ENCODE peak calls at places on chromosomes 16 and 17, in nine cellular contexts. One of them, this sample, is unnamed.

GRCh38 chr16:60818471-60818870 is 1217.8 kb downstream of the CDH8 start:
- DNase-seq in endodermal cell: no peak
- DNase-seq in stomach: no peak
- DNase-seq in cardiac muscle cell: no peak
- DNase-seq in mesendoderm: no peak
- DNase-seq in PC-3: no peak
- DNase-seq in tibial artery: no peak
- DNase-seq in CD8-positive, alpha-beta memory T cell: no peak
- DNase-seq in left ventricle myocardium inferior: no peak
- DNase-seq in this sample: no peak

GRCh38 chr16:85943702-85944101 is 44.7 kb downstream of the IRF8 start:
- DNase-seq in left ventricle myocardium inferior: no peak
- DNase-seq in tibial artery: no peak
- DNase-seq in stomach: no peak
- DNase-seq in CD8-positive, alpha-beta memory T cell: no peak
- DNase-seq in mesendoderm: no peak
- DNase-seq in cardiac muscle cell: no peak
- DNase-seq in PC-3: no peak
- DNase-seq in endodermal cell: no peak
- DNase-seq in this sample: no peak

GRCh38 chr16:11637320-11637719 is 30.9 kb upstream of the SNN start:
- DNase-seq in cardiac muscle cell: no peak
- DNase-seq in PC-3: no peak
- DNase-seq in left ventricle myocardium inferior: no peak
- DNase-seq in endodermal cell: no peak
- DNase-seq in stomach: no peak
- DNase-seq in tibial artery: no peak
- DNase-seq in CD8-positive, alpha-beta memory T cell: no peak
- DNase-seq in mesendoderm: peak; percentile 29
- DNase-seq in this sample: no peak

GRCh38 chr17:9669551-9670008 is 24.3 kb downstream of the USP43 start:
- DNase-seq in endodermal cell: peak; percentile 81
- DNase-seq in cardiac muscle cell: no peak
- DNase-seq in CD8-positive, alpha-beta memory T cell: no peak
- DNase-seq in mesendoderm: peak; percentile 85
- DNase-seq in tibial artery: no peak
- DNase-seq in PC-3: peak; percentile 22
- DNase-seq in stomach: peak; percentile 29
- DNase-seq in left ventricle myocardium inferior: no peak
- DNase-seq in this sample: no peak

GRCh38 chr16:66290431-66290830 is 76.1 kb upstream of the CDH5 start:
- DNase-seq in endodermal cell: peak; percentile 30
- DNase-seq in tibial artery: no peak
- DNase-seq in cardiac muscle cell: no peak
- DNase-seq in PC-3: no peak
- DNase-seq in mesendoderm: no peak
- DNase-seq in left ventricle myocardium inferior: no peak
- DNase-seq in CD8-positive, alpha-beta memory T cell: no peak
- DNase-seq in stomach: no peak
- DNase-seq in this sample: no peak

GRCh38 chr16:3401719-3402397 is 843 bp downstream of the ZNF174 start:
- DNase-seq in tibial artery: no peak
- DNase-seq in PC-3: peak; percentile 7
- DNase-seq in left ventricle myocardium inferior: no peak
- DNase-seq in endodermal cell: peak; percentile 61
- DNase-seq in cardiac muscle cell: peak; percentile 37
- DNase-seq in mesendoderm: peak; percentile 40
- DNase-seq in stomach: no peak
- DNase-seq in CD8-positive, alpha-beta memory T cell: no peak
- DNase-seq in this sample: no peak

GRCh38 chr16:70709961-70710360 is 24.1 kb upstream of the MTSS2 start:
- DNase-seq in CD8-positive, alpha-beta memory T cell: no peak
- DNase-seq in tibial artery: no peak
- DNase-seq in mesendoderm: no peak
- DNase-seq in PC-3: no peak
- DNase-seq in left ventricle myocardium inferior: no peak
- DNase-seq in endodermal cell: no peak
- DNase-seq in cardiac muscle cell: no peak
- DNase-seq in stomach: no peak
- DNase-seq in this sample: no peak

GRCh38 chr16:75789237-75789636 is 62.9 kb upstream of the CPHXL start:
- DNase-seq in endodermal cell: no peak
- DNase-seq in PC-3: peak; percentile 67
- DNase-seq in stomach: no peak
- DNase-seq in tibial artery: no peak
- DNase-seq in CD8-positive, alpha-beta memory T cell: no peak
- DNase-seq in mesendoderm: peak; percentile 55
- DNase-seq in left ventricle myocardium inferior: no peak
- DNase-seq in cardiac muscle cell: peak; percentile 65
- DNase-seq in this sample: peak; percentile 59

GRCh38 chr16:72291531-72291981 is 119.6 kb upstream of the PMFBP1 start:
- DNase-seq in PC-3: peak; percentile 77
- DNase-seq in CD8-positive, alpha-beta memory T cell: no peak
- DNase-seq in left ventricle myocardium inferior: no peak
- DNase-seq in tibial artery: no peak
- DNase-seq in endodermal cell: no peak
- DNase-seq in stomach: no peak
- DNase-seq in mesendoderm: no peak
- DNase-seq in cardiac muscle cell: no peak
- DNase-seq in this sample: peak; percentile 32

GRCh38 chr17:39196191-39196819 is 1.2 kb downstream of the CACNB1 start:
- DNase-seq in PC-3: no peak
- DNase-seq in tibial artery: no peak
- DNase-seq in mesendoderm: no peak
- DNase-seq in left ventricle myocardium inferior: no peak
- DNase-seq in cardiac muscle cell: no peak
- DNase-seq in CD8-positive, alpha-beta memory T cell: no peak
- DNase-seq in endodermal cell: no peak
- DNase-seq in stomach: no peak
- DNase-seq in this sample: no peak

GRCh38 chr16:31333686-31334649 is 21.0 kb upstream of the ITGAX start:
- DNase-seq in left ventricle myocardium inferior: no peak
- DNase-seq in mesendoderm: peak; percentile 76
- DNase-seq in cardiac muscle cell: peak; percentile 42
- DNase-seq in PC-3: peak; percentile 29
- DNase-seq in endodermal cell: peak; percentile 86
- DNase-seq in tibial artery: no peak
- DNase-seq in stomach: no peak
- DNase-seq in CD8-positive, alpha-beta memory T cell: no peak
- DNase-seq in this sample: peak; percentile 37

GRCh38 chr17:81398170-81398854 is 3.1 kb downstream of the BAHCC1 start:
- DNase-seq in tibial artery: no peak
- DNase-seq in mesendoderm: peak; percentile 80
- DNase-seq in CD8-positive, alpha-beta memory T cell: no peak
- DNase-seq in cardiac muscle cell: peak; percentile 55
- DNase-seq in left ventricle myocardium inferior: peak; percentile 44
- DNase-seq in stomach: no peak
- DNase-seq in endodermal cell: peak; percentile 89
- DNase-seq in PC-3: peak; percentile 47
- DNase-seq in this sample: no peak

GRCh38 chr16:65224994-65225393 is 103.1 kb upstream of the CDH11 start:
- DNase-seq in PC-3: no peak
- DNase-seq in CD8-positive, alpha-beta memory T cell: no peak
- DNase-seq in left ventricle myocardium inferior: no peak
- DNase-seq in stomach: no peak
- DNase-seq in mesendoderm: no peak
- DNase-seq in endodermal cell: no peak
- DNase-seq in cardiac muscle cell: no peak
- DNase-seq in tibial artery: no peak
- DNase-seq in this sample: no peak

DNA sequence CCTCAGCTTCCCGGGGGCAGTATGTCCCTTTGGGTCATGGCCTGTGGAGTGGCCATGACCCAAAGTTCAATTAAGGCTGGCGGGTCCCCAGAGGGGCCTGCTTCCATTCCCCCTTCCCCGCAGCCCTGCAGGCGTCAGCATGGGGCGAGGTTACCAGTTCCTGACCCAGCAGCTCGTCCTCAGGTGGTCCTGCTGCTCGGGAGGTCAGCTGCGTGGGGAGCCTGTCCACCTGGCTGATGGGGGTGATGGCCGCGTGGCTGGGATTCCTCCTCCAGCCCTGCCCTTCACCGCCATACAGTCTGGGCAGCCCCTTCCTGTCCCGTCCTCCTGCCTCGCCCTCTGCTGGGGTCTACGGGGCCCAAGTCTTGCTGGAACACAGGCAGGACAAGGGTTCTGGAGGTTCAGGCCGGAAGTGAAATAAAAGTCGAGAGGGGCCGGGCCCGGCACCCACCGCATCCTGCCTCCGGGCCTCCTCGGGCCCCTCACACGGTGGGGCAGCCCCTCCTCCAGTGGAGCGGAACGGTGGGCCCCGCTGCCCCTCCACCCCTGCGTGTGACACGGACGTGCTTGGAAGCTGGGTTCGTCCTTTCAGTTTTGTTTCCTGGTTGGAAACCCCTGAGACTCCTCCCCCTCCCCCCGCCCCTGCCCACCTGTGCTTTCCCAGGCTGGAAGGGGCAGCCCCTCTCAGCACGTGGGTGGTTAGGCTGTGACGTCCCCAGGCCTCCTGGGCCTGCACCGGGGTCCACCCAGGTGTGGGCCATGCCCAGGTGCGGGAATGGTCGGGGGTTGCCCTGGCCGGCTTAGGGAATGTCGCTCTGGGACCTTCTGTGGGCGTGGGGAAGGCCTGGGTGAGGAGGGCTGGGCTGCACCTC is 6.8 kb downstream of the UBALD2 start:
- DNase-seq in tibial artery: no peak
- DNase-seq in mesendoderm: peak; percentile 55
- DNase-seq in endodermal cell: peak; percentile 87
- DNase-seq in PC-3: no peak
- DNase-seq in CD8-positive, alpha-beta memory T cell: peak; percentile 66
- DNase-seq in cardiac muscle cell: no peak
- DNase-seq in stomach: peak; percentile 58
- DNase-seq in left ventricle myocardium inferior: no peak
- DNase-seq in this sample: peak; percentile 59
- H3K4me1 ChIP-seq in tibial artery: peaks cover 63% of the 10 kb centered on the region
- H3K4me1 ChIP-seq in mesendoderm: peaks cover 5% of the 10 kb centered on the region
- H3K4me1 ChIP-seq in endodermal cell: peaks cover 14% of the 10 kb centered on the region
- H3K4me1 ChIP-seq in PC-3: peaks cover 21% of the 10 kb centered on the region
- H3K4me1 ChIP-seq in CD8-positive, alpha-beta memory T cell: peaks cover 74% of the 10 kb centered on the region
- H3K4me1 ChIP-seq in cardiac muscle cell: peaks cover 50% of the 10 kb centered on the region
- H3K4me1 ChIP-seq in stomach: peaks cover 77% of the 10 kb centered on the region
- H3K4me1 ChIP-seq in left ventricle myocardium inferior: peaks cover 71% of the 10 kb centered on the region
- H3K4me1 ChIP-seq in this sample: peaks cover 16% of the 10 kb centered on the region

GRCh38 chr16:9687737-9688319 is 494.4 kb downstream of the GRIN2A start:
- DNase-seq in cardiac muscle cell: no peak
- DNase-seq in stomach: no peak
- DNase-seq in tibial artery: no peak
- DNase-seq in CD8-positive, alpha-beta memory T cell: no peak
- DNase-seq in endodermal cell: no peak
- DNase-seq in PC-3: no peak
- DNase-seq in left ventricle myocardium inferior: no peak
- DNase-seq in mesendoderm: no peak
- DNase-seq in this sample: no peak
- H3K4me3 ChIP-seq in cardiac muscle cell: no peak overlapping the region
- H3K4me3 ChIP-seq in stomach: no peak overlapping the region
- H3K4me3 ChIP-seq in tibial artery: no peak overlapping the region
- H3K4me3 ChIP-seq in CD8-positive, alpha-beta memory T cell: no peak overlapping the region
- H3K4me3 ChIP-seq in endodermal cell: no peak overlapping the region
- H3K4me3 ChIP-seq in PC-3: no peak overlapping the region
- H3K4me3 ChIP-seq in left ventricle myocardium inferior: no peak overlapping the region
- H3K4me3 ChIP-seq in mesendoderm: no peak overlapping the region
- H3K4me3 ChIP-seq in this sample: no peak overlapping the region

GRCh38 chr16:89174877-89175276 is 3.3 kb downstream of the CDH15 start:
- DNase-seq in cardiac muscle cell: no peak
- DNase-seq in tibial artery: no peak
- DNase-seq in mesendoderm: no peak
- DNase-seq in endodermal cell: no peak
- DNase-seq in stomach: no peak
- DNase-seq in left ventricle myocardium inferior: no peak
- DNase-seq in CD8-positive, alpha-beta memory T cell: no peak
- DNase-seq in PC-3: no peak
- DNase-seq in this sample: no peak
- H3K4me1 ChIP-seq in cardiac muscle cell: peaks cover 10% of the 10 kb centered on the region
- H3K4me1 ChIP-seq in tibial artery: peaks cover 24% of the 10 kb centered on the region
- H3K4me1 ChIP-seq in mesendoderm: no peaks in the 10 kb centered on the region
- H3K4me1 ChIP-seq in endodermal cell: peaks cover 2% of the 10 kb centered on the region
- H3K4me1 ChIP-seq in stomach: peaks cover 22% of the 10 kb centered on the region
- H3K4me1 ChIP-seq in left ventricle myocardium inferior: peaks cover 17% of the 10 kb centered on the region
- H3K4me1 ChIP-seq in CD8-positive, alpha-beta memory T cell: peaks cover 12% of the 10 kb centered on the region
- H3K4me1 ChIP-seq in PC-3: peaks cover 9% of the 10 kb centered on the region
- H3K4me1 ChIP-seq in this sample: no peaks in the 10 kb centered on the region

GRCh38 chr17:31842416-31843381 is 16.3 kb downstream of the COPRS start:
- DNase-seq in mesendoderm: peak; percentile 83
- DNase-seq in left ventricle myocardium inferior: peak; percentile 57
- DNase-seq in CD8-positive, alpha-beta memory T cell: peak; percentile 49
- DNase-seq in tibial artery: peak; percentile 89
- DNase-seq in cardiac muscle cell: peak; percentile 88
- DNase-seq in stomach: peak; percentile 87
- DNase-seq in PC-3: peak; percentile 64
- DNase-seq in endodermal cell: peak; percentile 96
- DNase-seq in this sample: peak; percentile 69
- H3K4me3 ChIP-seq in mesendoderm: no peak overlapping the region
- H3K4me3 ChIP-seq in left ventricle myocardium inferior: peak overlapping the region; percentile 52
- H3K4me3 ChIP-seq in CD8-positive, alpha-beta memory T cell: peak overlapping the region; percentile 11
- H3K4me3 ChIP-seq in tibial artery: peak overlapping the region; percentile 23
- H3K4me3 ChIP-seq in cardiac muscle cell: no peak overlapping the region
- H3K4me3 ChIP-seq in stomach: peak overlapping the region; percentile 18
- H3K4me3 ChIP-seq in PC-3: peak overlapping the region; percentile 58
- H3K4me3 ChIP-seq in endodermal cell: no peak overlapping the region
- H3K4me3 ChIP-seq in this sample: no peak overlapping the region

DNA sequence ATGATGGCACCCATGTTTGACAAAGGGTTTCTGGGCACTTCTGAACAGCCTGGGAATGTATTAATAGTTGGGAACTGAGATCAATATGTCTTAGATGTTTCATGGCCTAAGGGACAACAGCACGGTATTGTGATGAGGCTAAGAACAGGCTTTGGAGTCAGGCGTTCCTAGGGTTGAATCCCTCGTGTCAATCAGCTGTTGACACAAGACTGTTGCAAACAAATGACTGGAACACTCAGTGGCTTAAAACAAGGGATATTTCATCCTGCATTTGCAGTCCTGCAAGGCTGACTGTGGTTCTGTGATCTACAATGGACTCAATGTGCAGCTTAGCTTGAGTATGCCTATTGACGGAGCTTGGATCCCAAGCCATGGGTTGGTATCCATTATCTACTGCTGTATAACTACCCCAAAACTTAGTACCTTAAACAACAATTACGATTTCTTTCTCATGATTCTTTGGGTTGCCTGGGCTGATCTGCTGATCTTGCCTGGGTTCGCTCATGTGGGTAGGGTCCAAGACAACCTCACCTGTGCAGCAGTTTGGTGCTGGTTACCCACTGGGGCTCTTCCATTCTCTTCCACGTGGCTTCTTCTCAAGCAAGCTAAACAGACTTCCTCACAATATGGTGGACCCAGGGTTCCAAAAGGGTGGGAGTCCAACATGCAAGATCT is 472.4 kb downstream of the SLC39A11 start:
- DNase-seq in PC-3: no peak
- DNase-seq in left ventricle myocardium inferior: no peak
- DNase-seq in stomach: no peak
- DNase-seq in endodermal cell: no peak
- DNase-seq in tibial artery: no peak
- DNase-seq in mesendoderm: no peak
- DNase-seq in cardiac muscle cell: no peak
- DNase-seq in CD8-positive, alpha-beta memory T cell: no peak
- DNase-seq in this sample: no peak
- H3K4me1 ChIP-seq in PC-3: peaks cover 24% of the 10 kb centered on the region
- H3K4me1 ChIP-seq in left ventricle myocardium inferior: no peaks in the 10 kb centered on the region
- H3K4me1 ChIP-seq in stomach: peaks cover 5% of the 10 kb centered on the region
- H3K4me1 ChIP-seq in endodermal cell: peaks cover 3% of the 10 kb centered on the region
- H3K4me1 ChIP-seq in tibial artery: no peaks in the 10 kb centered on the region
- H3K4me1 ChIP-seq in mesendoderm: peaks cover 4% of the 10 kb centered on the region
- H3K4me1 ChIP-seq in cardiac muscle cell: peaks cover 9% of the 10 kb centered on the region
- H3K4me1 ChIP-seq in CD8-positive, alpha-beta memory T cell: peaks cover 5% of the 10 kb centered on the region
- H3K4me1 ChIP-seq in this sample: no peaks in the 10 kb centered on the region

GRCh38 chr17:29085223-29085622 is 42.3 kb downstream of the PIPOX start:
- DNase-seq in CD8-positive, alpha-beta memory T cell: no peak
- DNase-seq in left ventricle myocardium inferior: no peak
- DNase-seq in mesendoderm: no peak
- DNase-seq in cardiac muscle cell: no peak
- DNase-seq in endodermal cell: peak; percentile 50
- DNase-seq in tibial artery: no peak
- DNase-seq in stomach: no peak
- DNase-seq in PC-3: no peak
- DNase-seq in this sample: no peak
- H3K4me3 ChIP-seq in CD8-positive, alpha-beta memory T cell: no peak overlapping the region
- H3K4me3 ChIP-seq in left ventricle myocardium inferior: no peak overlapping the region
- H3K4me3 ChIP-seq in mesendoderm: no peak overlapping the region
- H3K4me3 ChIP-seq in cardiac muscle cell: no peak overlapping the region
- H3K4me3 ChIP-seq in endodermal cell: no peak overlapping the region
- H3K4me3 ChIP-seq in tibial artery: no peak overlapping the region
- H3K4me3 ChIP-seq in stomach: no peak overlapping the region
- H3K4me3 ChIP-seq in PC-3: no peak overlapping the region
- H3K4me3 ChIP-seq in this sample: no peak overlapping the region